ENCODE peak calls at places on chromosomes 12 and 14, in four cellular contexts. T, Q, X and G are unnamed samples.

GRCh38 chr12:53695148-53696138 is 19.6 kb upstream of the ATP5MC2 start:
- DNase-seq in Q (no peak), T (peak), X (no peak), G (peak)

GRCh38 chr12:103930787-103931536 is 752 bp downstream of the HSP90B1 start:
- DNase-seq in X (peak), T (no peak), Q (peak), G (peak)

GRCh38 chr12:124036117-124037109 is 63.4 kb downstream of the ZNF664 start:
- DNase-seq in X (no peak), T (peak), Q (peak), G (peak)

GRCh38 chr12:95648990-95649791 is 97.9 kb upstream of the USP44 start:
- DNase-seq in X (no peak), Q (no peak), T (no peak), G (no peak)

GRCh38 chr12:1906579-1906978 is 11.9 kb downstream of the CACNA2D4 start:
- DNase-seq in T (no peak), X (no peak), Q (no peak), G (no peak)

GRCh38 chr14:104886690-104887622 is 21.9 kb downstream of the CEP170B start:
- DNase-seq in Q (no peak), T (no peak), X (peak), G (peak)

GRCh38 chr12:70121562-70121961 is 121.7 kb upstream of the CNOT2 start:
- DNase-seq in X (no peak), Q (no peak), T (no peak), G (no peak)

GRCh38 chr12:94898388-94898787 is 105.1 kb downstream of the NDUFA12 start:
- DNase-seq in X (no peak), T (no peak), Q (no peak), G (no peak)

GRCh38 chr12:46546634-46547273 is 174.2 kb upstream of the SLC38A2 start:
- DNase-seq in T (no peak), X (no peak), Q (no peak), G (no peak)

GRCh38 chr14:32078794-32079663 is 1.9 kb downstream of the ARHGAP5 start:
- DNase-seq in T (no peak), Q (peak), X (no peak), G (no peak)

GRCh38 chr12:66036317-66036716 is 94.2 kb downstream of the LLPH start:
- DNase-seq in T (no peak), X (no peak), Q (peak), G (no peak)

GRCh38 chr12:79993106-79993862 is 58.4 kb upstream of the PPP1R12A start:
- DNase-seq in T (no peak), Q (no peak), X (no peak), G (no peak)

GRCh38 chr14:81990312-81990761 is 456.7 kb upstream of the SEL1L start:
- DNase-seq in T (peak), X (no peak), Q (peak), G (peak)

GRCh38 chr12:12560587-12561304 is 1.9 kb downstream of the DUSP16 start:
- DNase-seq in X (peak), Q (peak), T (peak), G (peak)

GRCh38 chr12:132117558-132117875 is 26.6 kb downstream of the DDX51 start:
- DNase-seq in Q (no peak), T (peak), X (peak), G (no peak)

GRCh38 chr14:78253986-78254385 is 83.8 kb downstream of the NRXN3 start:
- DNase-seq in T (no peak), X (no peak), Q (no peak), G (no peak)

GRCh38 chr14:20684662-20685456 is 499 bp downstream of the RNASE4 start:
- DNase-seq in X (peak), T (no peak), Q (peak), G (peak)

GRCh38 chr14:66070542-66071319 is 415.4 kb upstream of the CCDC196 start:
- DNase-seq in X (no peak), Q (peak), T (peak), G (peak)

GRCh38 chr12:56021882-56022497 is 1.1 kb downstream of the IKZF4 start:
- DNase-seq in T (peak), Q (no peak), X (no peak), G (no peak)

GRCh38 chr12:71871116-71871515 is 31.6 kb downstream of the TBC1D15 start:
- DNase-seq in Q (no peak), T (no peak), X (no peak), G (no peak)

GRCh38 chr12:26346748-26347147 is 151.4 kb downstream of the SSPN start:
- DNase-seq in Q (no peak), X (no peak), T (no peak), G (no peak)
- TF ChIP-seq CTCF in Q (no peak), X (no peak), T (no peak), G (no peak)

DNA sequence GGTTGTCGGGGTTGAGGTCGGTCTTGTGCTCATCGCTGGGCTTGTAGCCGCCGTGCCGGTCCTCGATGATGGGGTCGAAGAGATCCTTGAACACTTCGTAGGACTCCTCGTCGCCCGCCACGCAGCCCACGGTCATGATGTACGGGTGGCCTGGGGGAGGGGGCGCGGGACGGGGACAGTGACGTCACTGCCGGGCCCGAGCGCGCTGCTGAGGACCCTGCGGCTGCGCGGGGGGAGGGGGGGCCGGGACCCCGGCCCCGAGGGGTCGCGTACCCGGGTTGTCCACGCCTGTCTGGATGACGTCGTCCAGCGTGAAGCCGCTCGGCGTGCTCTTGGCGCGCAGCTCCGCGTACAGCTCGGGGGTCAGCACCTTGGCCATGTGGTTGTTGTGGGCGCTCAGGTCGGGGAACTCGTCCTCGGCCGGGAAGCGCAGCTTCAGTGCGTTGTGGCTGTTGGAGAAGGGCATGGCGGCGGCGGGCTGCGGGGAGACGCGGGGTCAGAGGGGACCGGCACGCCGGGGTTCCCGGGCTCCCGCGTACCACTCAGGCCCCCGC is 525 bp downstream of the CKB start:
- DNase-seq in Q (no peak), X (peak), T (peak), G (no peak)
- TF ChIP-seq EP300 in Q (no peak), X (no peak), T (no peak), G (no peak)

DNA sequence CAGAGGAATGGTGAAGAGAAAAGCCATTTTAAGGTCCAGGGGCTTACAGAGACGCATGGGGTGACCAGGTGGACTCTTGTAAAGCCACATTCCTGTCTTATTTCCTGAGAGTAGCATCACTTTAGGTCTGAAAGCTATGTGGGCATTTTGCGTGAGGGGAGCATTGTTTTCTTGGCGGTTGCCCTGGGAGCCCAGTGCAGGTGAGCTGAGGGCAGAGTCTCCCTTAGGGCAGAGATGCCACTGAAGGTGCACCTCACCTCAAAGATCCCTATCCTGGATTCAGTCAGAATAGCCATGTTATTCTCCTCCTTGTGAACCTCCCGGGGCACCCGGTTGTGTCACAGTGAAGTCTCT is 12.4 kb downstream of the GLRX5 start:
- DNase-seq in T (no peak), X (no peak), Q (no peak), G (no peak)
- H3K4me3 ChIP-seq in T (no peak), X (no peak), Q (peak), G (no peak)

DNA sequence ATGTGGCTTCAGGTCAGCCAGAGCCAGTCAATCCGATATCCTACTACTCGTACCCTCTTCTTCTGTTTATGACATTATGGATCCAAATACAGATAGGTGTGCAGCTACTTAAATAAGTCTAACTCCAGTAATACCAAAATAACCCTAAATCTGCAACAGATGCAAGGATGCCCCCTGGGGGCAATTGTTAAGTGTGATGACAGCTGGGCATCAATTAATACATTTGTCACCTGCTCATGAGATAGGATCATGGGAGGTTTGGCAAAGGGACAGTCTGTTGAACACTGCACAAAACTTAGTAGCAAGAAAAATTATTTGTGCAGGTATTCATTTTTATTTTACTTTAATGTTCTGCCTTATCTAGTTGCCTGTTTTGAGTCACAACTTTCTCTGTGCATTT is 83.2 kb downstream of the SLC38A6 start:
- DNase-seq in Q (no peak), T (no peak), X (no peak), G (no peak)
- TF ChIP-seq CTCF in Q (no peak), T (no peak), X (no peak), G (no peak)

DNA sequence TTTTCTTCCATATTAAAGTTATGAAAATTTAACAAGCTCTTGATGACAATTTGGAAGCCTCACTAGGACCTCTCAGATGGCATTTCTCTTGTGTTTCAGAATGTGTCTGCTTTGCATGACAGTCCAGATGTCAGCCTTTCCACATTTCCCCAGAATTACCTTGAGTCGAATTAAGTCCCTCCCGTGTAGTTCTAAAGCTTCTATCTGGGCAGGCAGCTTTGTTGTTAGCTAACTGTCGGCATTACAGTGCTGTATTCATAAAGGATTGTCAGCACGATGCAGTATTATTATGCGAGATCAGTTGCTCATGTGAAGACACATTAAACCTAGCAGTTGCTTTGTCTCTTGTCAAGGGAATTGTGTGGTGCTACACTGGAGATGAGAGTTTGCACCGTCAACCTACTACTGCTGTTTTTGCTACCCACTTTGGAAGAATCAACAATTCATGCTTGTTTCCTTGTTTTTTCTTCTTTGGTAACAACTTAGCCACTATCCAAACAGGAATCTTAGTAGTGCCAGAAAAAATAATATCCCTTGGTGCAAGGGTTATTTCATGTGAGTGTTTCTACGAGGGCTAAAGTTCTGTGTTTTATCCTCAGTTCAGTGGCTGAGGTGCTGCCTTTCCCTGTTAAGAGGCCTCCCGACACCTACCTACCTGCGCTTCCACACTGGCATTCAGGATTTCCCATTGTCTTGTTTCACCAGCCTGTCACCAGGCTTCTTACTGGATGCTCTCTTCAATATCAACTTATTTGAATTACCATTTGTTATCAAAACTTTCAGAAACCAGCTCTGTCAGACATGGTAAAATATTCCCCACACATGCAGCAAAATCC is 298.0 kb upstream of the G2E3 start:
- DNase-seq in T (no peak), Q (no peak), X (no peak), G (no peak)
- TF ChIP-seq EP300 in T (no peak), Q (no peak), X (no peak), G (no peak)

GRCh38 chr14:93133476-93133875 is 17.8 kb upstream of the ITPK1 start:
- DNase-seq in Q (no peak), X (peak), T (no peak), G (no peak)

GRCh38 chr14:93132472-93133065 is 16.8 kb upstream of the ITPK1 start:
- DNase-seq in T (peak), X (no peak), Q (peak), G (no peak)

GRCh38 chr14:93135399-93135798 is 19.7 kb upstream of the ITPK1 start:
- DNase-seq in Q (no peak), X (no peak), T (no peak), G (no peak)

GRCh38 chr14:93137864-93138263 is 22.1 kb upstream of the ITPK1 start:
- DNase-seq in Q (peak), T (peak), X (peak), G (peak)

GRCh38 chr14:93136009-93136408 is 20.3 kb upstream of the ITPK1 start:
- DNase-seq in X (no peak), T (no peak), Q (no peak), G (no peak)
- H3K4me3 ChIP-seq in X (no peak), T (no peak), Q (no peak), G (no peak)

GRCh38 chr12:107778383-107779015 is 4.0 kb downstream of the ASCL4 start:
- DNase-seq in X (no peak), T (no peak), Q (peak), G (peak)

GRCh38 chr12:107776171-107776570 is 1.7 kb downstream of the ASCL4 start:
- DNase-seq in T (no peak), X (no peak), Q (no peak), G (no peak)

GRCh38 chr12:107774349-107775029 is at the start of gene ASCL4:
- DNase-seq in T (no peak), Q (no peak), X (no peak), G (no peak)

GRCh38 chr12:107779077-107779840 is 4.8 kb downstream of the ASCL4 start:
- DNase-seq in T (no peak), X (no peak), Q (no peak), G (no peak)

GRCh38 chr12:107775093-107775721 is 703 bp downstream of the ASCL4 start:
- DNase-seq in Q (no peak), T (peak), X (no peak), G (no peak)
- TF ChIP-seq CTCF in Q (no peak), T (no peak), X (no peak), G (no peak)

GRCh38 chr12:51450333-51450732 is 25.7 kb downstream of the SLC4A8 start:
- DNase-seq in T (no peak), X (no peak), Q (no peak), G (no peak)
- TF ChIP-seq EP300 in T (no peak), X (no peak), Q (no peak), G (no peak)

DNA sequence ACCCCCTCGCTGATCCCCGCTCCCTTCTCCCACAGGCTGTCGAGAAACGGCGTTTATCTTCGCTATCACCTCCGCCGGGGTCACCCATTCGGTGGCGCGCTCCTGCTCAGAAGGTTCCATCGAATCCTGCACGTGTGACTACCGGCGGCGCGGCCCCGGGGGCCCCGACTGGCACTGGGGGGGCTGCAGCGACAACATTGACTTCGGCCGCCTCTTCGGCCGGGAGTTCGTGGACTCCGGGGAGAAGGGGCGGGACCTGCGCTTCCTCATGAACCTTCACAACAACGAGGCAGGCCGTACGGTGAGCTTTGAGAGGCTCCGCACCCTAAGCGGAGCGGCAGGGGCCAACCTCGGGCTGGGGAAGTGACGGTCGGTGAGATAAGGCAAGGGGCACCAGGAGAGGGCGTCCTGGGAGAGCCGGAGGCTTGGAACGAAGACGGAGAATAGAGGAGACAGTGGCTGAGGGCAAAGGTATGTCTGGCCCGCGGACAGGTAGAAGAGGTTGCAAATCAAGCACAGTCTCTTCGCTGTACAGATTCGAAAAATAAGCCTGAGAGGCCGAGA is 2.3 kb downstream of the WNT1 start:
- DNase-seq in T (peak), Q (no peak), X (no peak), G (peak)
- H3K4me3 ChIP-seq in T (peak), Q (peak), X (peak), G (no peak)

DNA sequence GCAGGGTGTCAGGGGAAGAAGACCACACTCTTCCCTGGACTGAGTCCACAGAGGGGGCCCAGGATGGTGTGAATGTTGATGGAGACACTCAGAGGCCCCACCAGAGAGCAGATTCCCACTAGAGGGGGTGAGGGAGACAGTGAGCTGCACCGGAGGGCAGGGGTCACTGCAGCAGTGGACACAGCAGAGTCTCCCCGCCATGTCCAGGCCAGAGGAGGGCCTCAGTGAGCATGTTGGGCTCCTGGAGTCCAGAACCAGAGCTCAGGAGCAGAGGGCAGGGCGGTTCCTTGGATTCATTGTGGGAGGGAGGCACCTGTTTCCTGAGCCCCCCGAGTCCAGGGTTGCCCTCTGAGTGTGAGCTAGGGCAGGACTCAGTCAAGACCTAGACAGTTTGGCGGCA is 1.8 kb upstream of the KRT82 start:
- DNase-seq in Q (peak), X (no peak), T (no peak), G (no peak)
- TF ChIP-seq CTCF in Q (peak), X (no peak), T (no peak), G (no peak)